ENCODE peak calls at places on chromosome 5, in four cellular contexts. A, Q, S and Y are unnamed samples.
A peak's percentile ranks its signal among the peaks of the same experiment; 100 is the strongest.

GRCh38 chr5:40483316-40483715 is 196.4 kb upstream of the PTGER4 start:
- DNase-seq in Q (no peak), A (no peak), S (no peak), Y (no peak)

GRCh38 chr5:99702565-99702964 is 773.8 kb upstream of the CHD1 start:
- DNase-seq in A (no peak), S (no peak), Q (no peak), Y (no peak)

GRCh38 chr5:80761176-80761575 is 106.4 kb upstream of the DHFR start:
- DNase-seq in A (no peak), S (no peak), Q (no peak), Y (no peak)

GRCh38 chr5:145685417-145685816 is 149.7 kb downstream of the PRELID2 start:
- DNase-seq in Q (no peak), S (no peak), A (no peak), Y (no peak)

GRCh38 chr5:107670927-107671741 is at the start of gene EFNA5:
- DNase-seq in Q (no peak), S (peak; percentile 76), A (no peak), Y (peak; percentile 43)

GRCh38 chr5:173101245-173101644 is 43.1 kb upstream of the BNIP1 start:
- DNase-seq in A (no peak), Q (no peak), S (no peak), Y (no peak)

GRCh38 chr5:127558273-127558672 is 40.8 kb downstream of the PRRC1 start:
- DNase-seq in A (no peak), Q (no peak), S (no peak), Y (no peak)

GRCh38 chr5:100464418-100464817 is 70.8 kb upstream of the FAM174A start:
- DNase-seq in S (no peak), Q (no peak), A (no peak), Y (no peak)

GRCh38 chr5:78269088-78269703 is 25.3 kb downstream of the AP3B1 start:
- DNase-seq in A (no peak), S (no peak), Q (no peak), Y (no peak)

GRCh38 chr5:116557669-116558271 is 16.9 kb downstream of the SEMA6A start:
- DNase-seq in S (no peak), Q (no peak), A (no peak), Y (no peak)

GRCh38 chr5:5288236-5288635 is 134.2 kb upstream of the ICE1 start:
- DNase-seq in A (no peak), Q (no peak), S (no peak), Y (no peak)

GRCh38 chr5:177478711-177479646 is 5.5 kb upstream of the DBN1 start:
- DNase-seq in S (peak; percentile 92), A (no peak), Q (no peak), Y (peak; percentile 82)

GRCh38 chr5:149289307-149289706 is 17.6 kb downstream of the AFAP1L1 start:
- DNase-seq in S (no peak), Q (no peak), A (no peak), Y (no peak)

GRCh38 chr5:138949988-138950387 is 74.9 kb upstream of the LRRTM2 start:
- DNase-seq in Q (no peak), A (no peak), S (peak; percentile 32), Y (no peak)

GRCh38 chr5:65640240-65640639 is 15.4 kb downstream of the SHLD3 start:
- DNase-seq in S (no peak), A (no peak), Q (no peak), Y (no peak)

GRCh38 chr5:81852277-81853004 is 101.5 kb upstream of the SSBP2 start:
- DNase-seq in S (peak; percentile 80), Q (no peak), A (no peak), Y (peak; percentile 48)

GRCh38 chr5:149837680-149838269 is 106.8 kb downstream of the PDE6A start:
- DNase-seq in S (no peak), A (no peak), Q (no peak), Y (peak; percentile 57)

GRCh38 chr5:83496626-83497025 is 25.1 kb downstream of the VCAN start:
- DNase-seq in Q (no peak), A (no peak), S (no peak), Y (no peak)

GRCh38 chr5:52757527-52757926 is 30.2 kb upstream of the ITGA1 start:
- DNase-seq in Q (no peak), S (no peak), A (no peak), Y (no peak)

GRCh38 chr5:116575635-116576042 is 1.0 kb upstream of the SEMA6A start:
- DNase-seq in S (peak; percentile 71), Q (no peak), A (no peak), Y (peak; percentile 46)

GRCh38 chr5:129065721-129066120 is 28.8 kb upstream of the ISOC1 start:
- DNase-seq in A (no peak), Q (no peak), S (no peak), Y (no peak)

GRCh38 chr5:173885481-173886010 is 2.6 kb upstream of the CPEB4 start:
- DNase-seq in S (no peak), Q (peak; percentile 20), A (no peak), Y (peak; percentile 67)

GRCh38 chr5:6443326-6443725 is 5.3 kb upstream of the UBE2QL1 start:
- DNase-seq in S (no peak), A (no peak), Q (no peak), Y (no peak)